ENCODE peak calls at places on chromosome 11, in ten cellular contexts. X, T, V, C, M, Y, G, L, S and P are unnamed samples.

GRCh38 chr11:117414724-117415123 is 87.1 kb downstream of the CEP164 start:
- DNase-seq in X (no peak), T (peak), V (no peak), C (no peak), M (no peak), Y (no peak), G (no peak), L (no peak), S (no peak), P (no peak)

GRCh38 chr11:14189874-14190273 is 169.1 kb downstream of the RRAS2 start:
- DNase-seq in X (no peak), T (peak), V (no peak), C (no peak), M (peak), Y (no peak), G (peak), L (no peak), S (no peak), P (no peak)

GRCh38 chr11:86632499-86633269 is 39.7 kb downstream of the ME3 start:
- DNase-seq in X (peak), T (no peak), V (peak), C (no peak), M (no peak), Y (peak), G (peak), L (no peak), S (no peak), P (no peak)

GRCh38 chr11:2098691-2099522 is 40.3 kb downstream of the IGF2 start:
- DNase-seq in X (no peak), T (no peak), V (no peak), C (no peak), M (no peak), Y (peak), G (peak), L (no peak), S (no peak), P (no peak)

GRCh38 chr11:32385998-32386397 is 49.3 kb downstream of the WT1 start:
- DNase-seq in X (no peak), T (peak), V (peak), C (no peak), M (no peak), Y (peak), G (no peak), L (no peak), S (peak), P (no peak)

GRCh38 chr11:15333407-15333806 is 218.7 kb downstream of the INSC start:
- DNase-seq in X (no peak), T (no peak), V (no peak), C (no peak), M (no peak), Y (no peak), G (no peak), L (no peak), S (no peak), P (no peak)

GRCh38 chr11:35238882-35239281 is 99.9 kb downstream of the CD44 start:
- DNase-seq in X (no peak), T (no peak), V (no peak), C (no peak), M (no peak), Y (no peak), G (no peak), L (no peak), S (no peak), P (no peak)

GRCh38 chr11:66288138-66288865 is 641 bp downstream of the YIF1A start:
- DNase-seq in X (no peak), T (no peak), V (no peak), C (no peak), M (no peak), Y (no peak), G (no peak), L (no peak), S (no peak), P (no peak)

GRCh38 chr11:61652135-61652534 is 28.1 kb upstream of the DAGLA start:
- DNase-seq in X (no peak), T (no peak), V (no peak), C (no peak), M (no peak), Y (no peak), G (no peak), L (no peak), S (no peak), P (no peak)

DNA sequence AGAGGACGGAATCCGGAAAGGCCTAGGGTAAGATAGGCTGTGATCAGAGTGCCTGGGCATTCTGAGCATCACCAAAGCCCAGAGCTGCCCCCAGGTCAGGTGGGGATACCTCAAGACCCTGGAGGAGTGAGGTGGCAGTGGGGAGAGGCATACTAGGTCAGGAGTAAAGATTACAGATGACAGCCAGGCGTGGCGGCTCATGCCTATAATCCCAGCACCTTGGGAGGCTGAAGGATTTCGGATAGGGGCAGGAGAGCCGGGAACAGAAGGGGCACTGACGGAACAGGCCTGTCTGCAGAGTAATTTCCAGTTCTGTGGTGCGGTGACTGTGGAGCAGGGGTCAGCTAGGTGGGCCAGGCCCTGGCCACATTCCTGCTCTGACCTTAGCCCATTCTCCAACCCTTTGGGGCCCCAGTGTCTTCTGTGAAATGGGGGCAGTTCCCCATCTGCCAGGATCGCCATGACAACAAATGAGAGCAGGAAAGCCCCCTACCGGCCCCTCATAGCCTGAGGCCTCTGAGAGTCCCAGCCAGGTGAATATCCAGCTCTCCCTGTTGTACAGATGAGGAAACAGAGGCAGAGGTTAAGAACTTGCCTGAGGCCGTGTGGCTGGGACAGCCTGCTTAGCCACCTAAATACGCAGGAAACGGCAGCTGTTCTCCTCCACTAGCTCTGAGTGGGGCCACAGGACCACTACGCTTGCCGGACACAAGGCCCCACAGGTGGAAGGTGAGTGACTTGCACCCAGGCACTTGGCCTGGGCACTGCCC is 9.2 kb downstream of the BAD start:
- DNase-seq in X (no peak), T (no peak), V (no peak), C (no peak), M (no peak), Y (no peak), G (no peak), L (no peak), S (no peak), P (no peak)
- TF ChIP-seq CTCF in X (no peak), T (no peak), V (no peak), C (no peak), M (no peak), Y (no peak), G (no peak), L (no peak), S (no peak), P (no peak)

DNA sequence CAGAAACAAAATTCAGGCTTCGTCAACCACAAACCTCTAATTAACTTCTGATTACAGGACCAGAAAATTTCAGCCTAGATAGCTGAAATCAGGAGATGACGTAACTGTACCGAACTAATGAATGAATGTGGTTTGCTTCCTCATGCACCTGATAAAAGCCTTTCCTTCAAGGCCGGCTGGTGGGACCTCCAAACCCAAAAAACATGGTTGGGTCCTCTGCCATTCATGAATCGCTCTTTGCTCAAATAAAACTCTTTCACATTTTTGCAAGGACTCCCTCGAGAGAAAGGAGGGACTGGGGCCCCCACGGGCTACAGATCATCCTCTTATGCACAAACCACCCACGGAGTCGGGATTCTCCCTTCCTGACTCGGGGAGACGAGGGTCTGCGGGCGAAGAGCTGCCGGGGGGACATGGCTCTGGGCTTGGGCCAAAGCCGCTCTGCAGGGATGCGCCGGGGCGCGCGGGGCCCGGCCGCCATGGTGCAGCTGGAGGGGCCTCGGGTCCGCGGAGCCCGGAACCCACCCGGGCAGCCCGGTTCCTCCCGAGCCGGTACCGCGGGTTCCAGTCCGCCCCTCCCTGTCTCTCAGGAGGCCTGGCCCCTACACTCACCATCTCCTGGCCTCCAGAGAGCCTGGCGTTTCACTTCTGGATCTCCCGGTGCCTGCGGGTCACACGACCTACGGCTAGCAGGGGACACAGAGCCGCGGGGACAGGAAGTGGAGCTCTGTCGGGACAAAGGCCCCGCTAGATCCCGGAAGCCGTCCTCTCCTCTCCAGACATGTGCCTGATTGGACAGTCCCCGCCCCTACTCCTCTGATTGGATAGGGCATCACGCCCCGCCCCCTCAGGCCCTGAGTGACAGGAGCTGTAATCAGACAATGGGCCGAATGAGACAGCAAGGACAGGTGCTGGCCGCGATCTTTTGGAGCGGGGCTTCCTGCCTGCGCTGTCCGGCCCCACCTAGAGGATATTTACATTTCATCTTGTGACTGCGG is at the start of gene ZNF195:
- DNase-seq in X (peak), T (peak), V (peak), C (peak), M (peak), Y (peak), G (peak), L (peak), S (peak), P (peak)
- TF ChIP-seq CTCF in X (no peak), T (no peak), V (no peak), C (no peak), M (peak), Y (no peak), G (no peak), L (no peak), S (no peak), P (no peak)

GRCh38 chr11:67666676-67667489 is 7.5 kb downstream of the ALDH3B2 start:
- DNase-seq in X (no peak), T (peak), V (no peak), C (no peak), M (no peak), Y (no peak), G (no peak), L (no peak), S (no peak), P (no peak)

GRCh38 chr11:67666303-67666645 is 8.1 kb downstream of the ALDH3B2 start:
- DNase-seq in X (no peak), T (peak), V (no peak), C (no peak), M (no peak), Y (no peak), G (no peak), L (no peak), S (no peak), P (no peak)

GRCh38 chr11:67664213-67664585 is 10.2 kb downstream of the ALDH3B2 start:
- DNase-seq in X (no peak), T (no peak), V (no peak), C (no peak), M (no peak), Y (no peak), G (no peak), L (no peak), S (no peak), P (no peak)

GRCh38 chr11:67664696-67665536 is 9.5 kb downstream of the ALDH3B2 start:
- DNase-seq in X (no peak), T (peak), V (no peak), C (no peak), M (no peak), Y (no peak), G (no peak), L (no peak), S (no peak), P (no peak)

GRCh38 chr11:67665537-67666302 is 8.7 kb downstream of the ALDH3B2 start:
- DNase-seq in X (no peak), T (peak), V (no peak), C (no peak), M (no peak), Y (peak), G (no peak), L (no peak), S (no peak), P (no peak)
- TF ChIP-seq CTCF in X (peak), T (no peak), V (no peak), C (peak), M (peak), Y (peak), G (no peak), L (peak), S (peak), P (no peak)

DNA sequence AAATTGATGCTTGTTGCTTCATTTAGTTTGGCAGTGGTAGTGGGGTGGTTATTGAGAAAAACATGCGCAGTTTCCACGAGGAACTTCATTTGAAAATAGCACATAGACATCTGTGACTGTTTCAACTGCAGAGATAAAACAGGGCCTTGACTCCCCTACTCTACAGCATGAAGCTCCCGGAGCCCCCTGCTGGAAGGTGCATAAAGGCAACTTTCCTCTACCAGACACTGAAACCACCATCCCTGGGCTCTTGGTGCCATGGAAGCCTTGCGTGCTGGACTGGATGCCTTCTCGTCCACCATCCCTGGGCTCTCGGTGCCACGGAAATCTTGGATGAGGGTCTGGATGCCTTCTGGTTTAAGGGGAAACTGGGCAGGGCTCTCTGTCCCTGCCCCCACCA is 195.8 kb downstream of the CSNK2A3 start:
- DNase-seq in X (no peak), T (no peak), V (no peak), C (peak), M (no peak), Y (peak), G (no peak), L (no peak), S (peak), P (no peak)
- TF ChIP-seq CTCF in X (peak), T (no peak), V (peak), C (peak), M (peak), Y (peak), G (peak), L (peak), S (peak), P (no peak)

GRCh38 chr11:68122936-68123539 is 1.9 kb upstream of the CHKA start:
- DNase-seq in X (no peak), T (no peak), V (no peak), C (no peak), M (no peak), Y (no peak), G (no peak), L (no peak), S (no peak), P (no peak)
- TF ChIP-seq CTCF in X (no peak), T (no peak), V (no peak), C (no peak), M (no peak), Y (no peak), G (no peak), L (no peak), S (no peak), P (no peak)